ENCODE peak calls at places on chromosomes 13 and 19, in eight cellular contexts. One of them, this sample, is unnamed.

GRCh38 chr13:30370916-30371521 is 51.3 kb upstream of the UBE2L5 start:
- DNase-seq in psoas muscle: no peak
- DNase-seq in neural progenitor cell: no peak
- DNase-seq in breast epithelium: no peak
- DNase-seq in neural crest cell: no peak
- DNase-seq in thoracic aorta: no peak
- DNase-seq in right lobe of liver: no peak
- DNase-seq in RWPE1: no peak
- DNase-seq in this sample: no peak

GRCh38 chr19:4705413-4706131 is 18.1 kb downstream of the DPP9 start:
- DNase-seq in psoas muscle: no peak
- DNase-seq in neural progenitor cell: no peak
- DNase-seq in breast epithelium: no peak
- DNase-seq in neural crest cell: no peak
- DNase-seq in thoracic aorta: no peak
- DNase-seq in right lobe of liver: peak; percentile 79
- DNase-seq in RWPE1: no peak
- DNase-seq in this sample: no peak

GRCh38 chr13:41766439-41766838 is 194.5 kb downstream of the VWA8 start:
- DNase-seq in psoas muscle: no peak
- DNase-seq in neural progenitor cell: no peak
- DNase-seq in breast epithelium: no peak
- DNase-seq in neural crest cell: no peak
- DNase-seq in thoracic aorta: no peak
- DNase-seq in right lobe of liver: no peak
- DNase-seq in RWPE1: no peak
- DNase-seq in this sample: no peak

GRCh38 chr19:6887326-6887725 is at the start of gene ADGRE1:
- DNase-seq in psoas muscle: no peak
- DNase-seq in neural progenitor cell: no peak
- DNase-seq in breast epithelium: no peak
- DNase-seq in neural crest cell: no peak
- DNase-seq in thoracic aorta: no peak
- DNase-seq in right lobe of liver: no peak
- DNase-seq in RWPE1: no peak
- DNase-seq in this sample: no peak

GRCh38 chr19:7533281-7533819 is 2.2 kb upstream of the PNPLA6 start:
- DNase-seq in psoas muscle: peak; percentile 80
- DNase-seq in neural progenitor cell: peak; percentile 35
- DNase-seq in breast epithelium: no peak
- DNase-seq in neural crest cell: no peak
- DNase-seq in thoracic aorta: no peak
- DNase-seq in right lobe of liver: no peak
- DNase-seq in RWPE1: no peak
- DNase-seq in this sample: peak; percentile 52

GRCh38 chr19:11204943-11205349 is 7.6 kb upstream of the KANK2 start:
- DNase-seq in psoas muscle: no peak
- DNase-seq in neural progenitor cell: no peak
- DNase-seq in breast epithelium: no peak
- DNase-seq in neural crest cell: no peak
- DNase-seq in thoracic aorta: no peak
- DNase-seq in right lobe of liver: no peak
- DNase-seq in RWPE1: no peak
- DNase-seq in this sample: no peak

GRCh38 chr13:33441015-33441414 is 155.5 kb upstream of the STARD13 start:
- DNase-seq in psoas muscle: no peak
- DNase-seq in neural progenitor cell: peak; percentile 44
- DNase-seq in breast epithelium: no peak
- DNase-seq in neural crest cell: no peak
- DNase-seq in thoracic aorta: no peak
- DNase-seq in right lobe of liver: no peak
- DNase-seq in RWPE1: peak; percentile 24
- DNase-seq in this sample: no peak

GRCh38 chr13:51000058-51000457 is 90.5 kb downstream of the RNASEH2B start:
- DNase-seq in psoas muscle: no peak
- DNase-seq in neural progenitor cell: no peak
- DNase-seq in breast epithelium: no peak
- DNase-seq in neural crest cell: no peak
- DNase-seq in thoracic aorta: no peak
- DNase-seq in right lobe of liver: no peak
- DNase-seq in RWPE1: no peak
- DNase-seq in this sample: no peak

GRCh38 chr19:16457195-16457953 is 14.4 kb downstream of the EPS15L1 start:
- DNase-seq in psoas muscle: peak; percentile 49
- DNase-seq in neural progenitor cell: peak; percentile 23
- DNase-seq in breast epithelium: no peak
- DNase-seq in neural crest cell: peak; percentile 36
- DNase-seq in thoracic aorta: no peak
- DNase-seq in right lobe of liver: no peak
- DNase-seq in RWPE1: no peak
- DNase-seq in this sample: peak; percentile 77

GRCh38 chr19:54218259-54218658 is 4.5 kb downstream of the LILRB3 start:
- DNase-seq in psoas muscle: no peak
- DNase-seq in neural progenitor cell: no peak
- DNase-seq in breast epithelium: no peak
- DNase-seq in neural crest cell: no peak
- DNase-seq in thoracic aorta: no peak
- DNase-seq in right lobe of liver: no peak
- DNase-seq in RWPE1: no peak
- DNase-seq in this sample: no peak

GRCh38 chr13:37129867-37130266 is 24.4 kb upstream of the CSNK1A1L start:
- DNase-seq in psoas muscle: no peak
- DNase-seq in neural progenitor cell: no peak
- DNase-seq in breast epithelium: no peak
- DNase-seq in neural crest cell: no peak
- DNase-seq in thoracic aorta: no peak
- DNase-seq in right lobe of liver: no peak
- DNase-seq in RWPE1: no peak
- DNase-seq in this sample: no peak

GRCh38 chr13:36815069-36815468 is 4.0 kb upstream of the RFXAP start:
- DNase-seq in psoas muscle: no peak
- DNase-seq in neural progenitor cell: no peak
- DNase-seq in breast epithelium: no peak
- DNase-seq in neural crest cell: no peak
- DNase-seq in thoracic aorta: no peak
- DNase-seq in right lobe of liver: no peak
- DNase-seq in RWPE1: no peak
- DNase-seq in this sample: no peak

GRCh38 chr19:29724102-29724641 is 9.1 kb upstream of the C19orf12 start:
- DNase-seq in psoas muscle: no peak
- DNase-seq in neural progenitor cell: peak; percentile 71
- DNase-seq in breast epithelium: no peak
- DNase-seq in neural crest cell: peak; percentile 36
- DNase-seq in thoracic aorta: no peak
- DNase-seq in right lobe of liver: no peak
- DNase-seq in RWPE1: no peak
- DNase-seq in this sample: peak; percentile 56

GRCh38 chr19:57583104-57583520 is 833 bp upstream of the ZIK1 start:
- DNase-seq in psoas muscle: no peak
- DNase-seq in neural progenitor cell: no peak
- DNase-seq in breast epithelium: no peak
- DNase-seq in neural crest cell: no peak
- DNase-seq in thoracic aorta: no peak
- DNase-seq in right lobe of liver: peak; percentile 44
- DNase-seq in RWPE1: no peak
- DNase-seq in this sample: no peak

GRCh38 chr13:52061587-52061986 is 37.1 kb downstream of the UTP14C start:
- DNase-seq in psoas muscle: no peak
- DNase-seq in neural progenitor cell: no peak
- DNase-seq in breast epithelium: no peak
- DNase-seq in neural crest cell: no peak
- DNase-seq in thoracic aorta: no peak
- DNase-seq in right lobe of liver: no peak
- DNase-seq in RWPE1: peak; percentile 13
- DNase-seq in this sample: no peak

GRCh38 chr13:114154476-114154875 is 22.1 kb upstream of the RASA3 start:
- DNase-seq in psoas muscle: no peak
- DNase-seq in neural progenitor cell: no peak
- DNase-seq in breast epithelium: no peak
- DNase-seq in neural crest cell: no peak
- DNase-seq in thoracic aorta: no peak
- DNase-seq in right lobe of liver: no peak
- DNase-seq in RWPE1: no peak
- DNase-seq in this sample: no peak

GRCh38 chr19:34734601-34735103 is 609 bp downstream of the ZNF181 start:
- DNase-seq in psoas muscle: no peak
- DNase-seq in neural progenitor cell: peak; percentile 7
- DNase-seq in breast epithelium: no peak
- DNase-seq in neural crest cell: no peak
- DNase-seq in thoracic aorta: no peak
- DNase-seq in right lobe of liver: no peak
- DNase-seq in RWPE1: no peak
- DNase-seq in this sample: no peak

GRCh38 chr13:105452895-105453294 is 1082.6 kb downstream of the EFNB2 start:
- DNase-seq in psoas muscle: no peak
- DNase-seq in neural progenitor cell: no peak
- DNase-seq in breast epithelium: no peak
- DNase-seq in neural crest cell: no peak
- DNase-seq in thoracic aorta: no peak
- DNase-seq in right lobe of liver: no peak
- DNase-seq in RWPE1: peak; percentile 54
- DNase-seq in this sample: no peak

GRCh38 chr13:27516103-27516502 is 65.7 kb upstream of the MTIF3 start:
- DNase-seq in psoas muscle: no peak
- DNase-seq in neural progenitor cell: no peak
- DNase-seq in breast epithelium: no peak
- DNase-seq in neural crest cell: no peak
- DNase-seq in thoracic aorta: no peak
- DNase-seq in right lobe of liver: no peak
- DNase-seq in RWPE1: no peak
- DNase-seq in this sample: no peak

GRCh38 chr19:33828266-33829075 is 31.8 kb downstream of the KCTD15 start:
- DNase-seq in psoas muscle: no peak
- DNase-seq in neural progenitor cell: no peak
- DNase-seq in breast epithelium: no peak
- DNase-seq in neural crest cell: no peak
- DNase-seq in thoracic aorta: no peak
- DNase-seq in right lobe of liver: no peak
- DNase-seq in RWPE1: no peak
- DNase-seq in this sample: no peak

DNA sequence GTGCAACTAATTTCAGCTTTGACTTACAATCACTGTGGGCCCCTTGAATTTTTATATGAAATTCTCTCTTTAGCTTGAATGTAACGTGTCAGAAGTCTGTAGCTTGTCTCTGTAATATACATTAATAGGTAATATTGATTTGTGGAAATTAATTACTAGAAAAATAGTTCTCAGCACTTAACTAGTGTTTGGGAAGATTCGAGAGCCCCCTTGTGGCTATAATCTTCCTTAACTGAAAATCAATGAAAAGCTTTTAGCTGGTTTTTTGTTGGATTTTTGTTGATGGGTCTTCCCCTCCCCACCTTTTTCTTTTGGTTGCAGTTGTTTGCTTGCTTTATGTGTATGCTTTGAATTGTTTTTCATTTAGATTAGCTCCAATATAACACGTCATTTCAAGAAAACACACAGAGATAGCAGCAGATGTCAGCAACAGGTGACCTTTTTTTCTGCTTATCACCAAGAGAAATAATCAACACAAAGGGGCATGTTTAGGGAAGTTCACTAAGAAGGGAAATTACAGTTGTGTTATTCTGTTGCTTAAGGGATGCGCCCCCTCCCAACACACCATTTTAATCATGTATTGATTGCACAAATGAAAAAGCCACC is 176.8 kb downstream of the OXGR1 start:
- DNase-seq in psoas muscle: no peak
- DNase-seq in neural progenitor cell: peak; percentile 55
- DNase-seq in breast epithelium: no peak
- DNase-seq in neural crest cell: no peak
- DNase-seq in thoracic aorta: no peak
- DNase-seq in right lobe of liver: no peak
- DNase-seq in RWPE1: no peak
- DNase-seq in this sample: no peak
- TF ChIP-seq CTCF in psoas muscle: peak; percentile 39
- TF ChIP-seq CTCF in neural progenitor cell: peak; percentile 80
- TF ChIP-seq CTCF in breast epithelium: no peak
- TF ChIP-seq CTCF in neural crest cell: peak; percentile 81
- TF ChIP-seq CTCF in thoracic aorta: peak; percentile 66
- TF ChIP-seq CTCF in right lobe of liver: peak; percentile 49
- TF ChIP-seq CTCF in RWPE1: peak; percentile 48
- TF ChIP-seq CTCF in this sample: peak; percentile 76

GRCh38 chr19:18785179-18786124 is 5.7 kb downstream of the COMP start:
- DNase-seq in psoas muscle: peak; percentile 87
- DNase-seq in neural progenitor cell: peak; percentile 94
- DNase-seq in breast epithelium: peak; percentile 70
- DNase-seq in neural crest cell: peak; percentile 80
- DNase-seq in thoracic aorta: no peak
- DNase-seq in right lobe of liver: no peak
- DNase-seq in RWPE1: peak; percentile 98
- DNase-seq in this sample: peak; percentile 81
- TF ChIP-seq CTCF in psoas muscle: no peak
- TF ChIP-seq CTCF in neural progenitor cell: no peak
- TF ChIP-seq CTCF in breast epithelium: no peak
- TF ChIP-seq CTCF in neural crest cell: no peak
- TF ChIP-seq CTCF in thoracic aorta: no peak
- TF ChIP-seq CTCF in right lobe of liver: no peak
- TF ChIP-seq CTCF in RWPE1: no peak
- TF ChIP-seq CTCF in this sample: no peak

GRCh38 chr19:20278342-20278741 is 111.3 kb downstream of the ZNF486 start:
- DNase-seq in psoas muscle: no peak
- DNase-seq in neural progenitor cell: peak; percentile 60
- DNase-seq in breast epithelium: no peak
- DNase-seq in neural crest cell: peak; percentile 2
- DNase-seq in thoracic aorta: no peak
- DNase-seq in right lobe of liver: no peak
- DNase-seq in RWPE1: no peak
- DNase-seq in this sample: peak; percentile 33
- TF ChIP-seq CTCF in psoas muscle: no peak
- TF ChIP-seq CTCF in neural progenitor cell: peak; percentile 61
- TF ChIP-seq CTCF in breast epithelium: no peak
- TF ChIP-seq CTCF in neural crest cell: peak; percentile 68
- TF ChIP-seq CTCF in thoracic aorta: no peak
- TF ChIP-seq CTCF in right lobe of liver: no peak
- TF ChIP-seq CTCF in RWPE1: no peak
- TF ChIP-seq CTCF in this sample: peak; percentile 90

GRCh38 chr19:18340237-18340989 is at the start of gene PGPEP1:
- DNase-seq in psoas muscle: peak; percentile 77
- DNase-seq in neural progenitor cell: peak; percentile 89
- DNase-seq in breast epithelium: peak; percentile 69
- DNase-seq in neural crest cell: peak; percentile 60
- DNase-seq in thoracic aorta: no peak
- DNase-seq in right lobe of liver: peak; percentile 76
- DNase-seq in RWPE1: peak; percentile 67
- DNase-seq in this sample: peak; percentile 78

GRCh38 chr19:18342090-18342632 is 1.8 kb downstream of the PGPEP1 start:
- DNase-seq in psoas muscle: no peak
- DNase-seq in neural progenitor cell: no peak
- DNase-seq in breast epithelium: no peak
- DNase-seq in neural crest cell: no peak
- DNase-seq in thoracic aorta: no peak
- DNase-seq in right lobe of liver: no peak
- DNase-seq in RWPE1: no peak
- DNase-seq in this sample: no peak

GRCh38 chr19:18340990-18341868 is 831 bp downstream of the PGPEP1 start:
- DNase-seq in psoas muscle: peak; percentile 69
- DNase-seq in neural progenitor cell: peak; percentile 39
- DNase-seq in breast epithelium: peak; percentile 57
- DNase-seq in neural crest cell: no peak
- DNase-seq in thoracic aorta: no peak
- DNase-seq in right lobe of liver: peak; percentile 84
- DNase-seq in RWPE1: no peak
- DNase-seq in this sample: peak; percentile 54

GRCh38 chr19:18338471-18339001 is 1.9 kb upstream of the PGPEP1 start:
- DNase-seq in psoas muscle: no peak
- DNase-seq in neural progenitor cell: no peak
- DNase-seq in breast epithelium: no peak
- DNase-seq in neural crest cell: no peak
- DNase-seq in thoracic aorta: no peak
- DNase-seq in right lobe of liver: no peak
- DNase-seq in RWPE1: no peak
- DNase-seq in this sample: no peak

GRCh38 chr19:18339703-18340102 is 695 bp upstream of the PGPEP1 start:
- DNase-seq in psoas muscle: no peak
- DNase-seq in neural progenitor cell: peak; percentile 29
- DNase-seq in breast epithelium: no peak
- DNase-seq in neural crest cell: no peak
- DNase-seq in thoracic aorta: no peak
- DNase-seq in right lobe of liver: no peak
- DNase-seq in RWPE1: no peak
- DNase-seq in this sample: peak; percentile 19
- TF ChIP-seq CTCF in psoas muscle: peak; percentile 17
- TF ChIP-seq CTCF in neural progenitor cell: peak; percentile 23
- TF ChIP-seq CTCF in breast epithelium: no peak
- TF ChIP-seq CTCF in neural crest cell: peak; percentile 37
- TF ChIP-seq CTCF in thoracic aorta: no peak
- TF ChIP-seq CTCF in right lobe of liver: no peak
- TF ChIP-seq CTCF in RWPE1: no peak
- TF ChIP-seq CTCF in this sample: peak; percentile 12